ENCODE peak calls at places on chromosomes 1 and 21, in eight cellular contexts. X, E, P, V, F, I, B and A are unnamed samples.

GRCh38 chr1:7519181-7519860 is 251.8 kb upstream of the VAMP3 start:
- DNase-seq in B (no peak), I (no peak), P (no peak), E (no peak), F (no peak), V (no peak), X (no peak), A (no peak)

GRCh38 chr21:35002879-35003722 is 46.0 kb downstream of the RUNX1 start:
- DNase-seq in X (no peak), B (no peak), F (no peak), P (no peak), V (no peak), I (no peak), E (no peak), A (no peak)

GRCh38 chr1:156124557-156125483 is 10.3 kb downstream of the LMNA start:
- DNase-seq in B (no peak), I (no peak), P (no peak), X (no peak), V (peak; percentile 50), E (no peak), F (no peak), A (no peak)

GRCh38 chr1:101236546-101237228 is at the start of gene S1PR1:
- DNase-seq in I (peak; percentile 39), P (peak; percentile 62), X (peak; percentile 65), B (peak; percentile 25), V (peak; percentile 37), E (peak; percentile 82), F (peak; percentile 53), A (peak; percentile 57)

GRCh38 chr1:194818674-194819073 is 1632.3 kb upstream of the B3GALT2 start:
- DNase-seq in I (no peak), P (no peak), F (no peak), V (no peak), B (no peak), X (no peak), E (no peak), A (no peak)

GRCh38 chr1:239126881-239127280 is 259.5 kb upstream of the CHRM3 start:
- DNase-seq in P (no peak), F (no peak), I (no peak), E (no peak), X (no peak), B (peak; percentile 26), V (no peak), A (no peak)

GRCh38 chr1:33365560-33365997 is 44.7 kb upstream of the A3GALT2 start:
- DNase-seq in X (no peak), E (no peak), F (no peak), V (no peak), B (no peak), I (no peak), P (no peak), A (no peak)

GRCh38 chr1:15246960-15247614 is at the start of gene FHAD1:
- DNase-seq in B (peak; percentile 90), I (peak; percentile 72), E (peak; percentile 63), P (no peak), V (peak; percentile 41), F (peak; percentile 89), X (peak; percentile 30), A (peak; percentile 33)

GRCh38 chr1:107936498-107937481 is 28.2 kb downstream of the VAV3 start:
- DNase-seq in B (peak; percentile 89), P (peak; percentile 4), I (no peak), V (peak; percentile 99), F (peak; percentile 30), E (peak; percentile 49), X (peak; percentile 18), A (no peak)

GRCh38 chr1:200917291-200917817 is 22.7 kb downstream of the INAVA start:
- DNase-seq in P (no peak), F (no peak), B (peak; percentile 75), X (no peak), I (peak; percentile 92), E (no peak), V (peak; percentile 32), A (no peak)

GRCh38 chr1:2946999-2947650 is 74.1 kb upstream of the ACTRT2 start:
- DNase-seq in P (no peak), E (no peak), F (no peak), B (no peak), X (no peak), I (no peak), V (no peak), A (no peak)

GRCh38 chr21:16908087-16908486 is 604.8 kb upstream of the CXADR start:
- DNase-seq in F (no peak), B (no peak), V (peak; percentile 29), I (peak; percentile 86), X (no peak), P (no peak), E (no peak), A (no peak)

GRCh38 chr1:27727126-27727525 is 1.4 kb downstream of the FAM76A start:
- DNase-seq in V (peak; percentile 17), E (peak; percentile 2), X (no peak), P (no peak), I (no peak), F (no peak), B (peak; percentile 11), A (no peak)

GRCh38 chr1:91428182-91428798 is 23.7 kb upstream of the HFM1 start:
- DNase-seq in E (peak; percentile 21), X (no peak), P (no peak), B (no peak), V (no peak), F (no peak), I (no peak), A (no peak)

GRCh38 chr1:203512830-203513578 is 19.1 kb downstream of the OPTC start:
- DNase-seq in E (peak; percentile 90), B (peak; percentile 98), X (no peak), V (peak; percentile 98), F (no peak), P (no peak), I (no peak), A (no peak)

GRCh38 chr21:35414511-35415139 is 365.5 kb upstream of the RUNX1 start:
- DNase-seq in P (no peak), F (no peak), I (no peak), V (no peak), E (no peak), B (no peak), X (no peak), A (no peak)

GRCh38 chr1:29256979-29257804 is 20.9 kb downstream of the PTPRU start:
- DNase-seq in F (peak; percentile 41), X (no peak), E (peak; percentile 13), V (no peak), P (no peak), I (peak; percentile 86), B (no peak), A (no peak)

GRCh38 chr21:25934771-25935224 is 200.0 kb downstream of the GABPA start:
- DNase-seq in V (peak; percentile 98), P (no peak), X (no peak), F (no peak), B (peak; percentile 68), I (no peak), E (peak; percentile 64), A (no peak)

GRCh38 chr1:237043846-237044636 is 2.1 kb downstream of the RYR2 start:
- DNase-seq in I (peak; percentile 0), F (no peak), P (no peak), B (no peak), E (no peak), X (no peak), V (no peak), A (no peak)

GRCh38 chr1:154323493-154323892 is 1.8 kb upstream of the ATP8B2 start:
- DNase-seq in E (no peak), B (no peak), I (no peak), V (no peak), F (no peak), P (no peak), X (no peak), A (no peak)

GRCh38 chr21:28228624-28228995 is 764.1 kb downstream of the LTN1 start:
- DNase-seq in P (no peak), F (no peak), B (no peak), I (no peak), V (no peak), X (no peak), E (no peak), A (no peak)

GRCh38 chr1:23395162-23395724 is 25.6 kb upstream of the ZNF436 start:
- DNase-seq in B (no peak), V (no peak), E (no peak), P (no peak), X (no peak), F (no peak), I (no peak), A (no peak)

GRCh38 chr1:244839656-244840055 is 4.2 kb downstream of the COX20 start:
- DNase-seq in X (no peak), B (no peak), F (no peak), V (no peak), I (no peak), E (peak; percentile 25), P (no peak), A (no peak)

GRCh38 chr1:178531897-178532296 is 19.0 kb downstream of the TEX35 start:
- DNase-seq in E (no peak), P (no peak), I (peak; percentile 62), B (no peak), F (no peak), V (no peak), X (no peak), A (no peak)

GRCh38 chr1:237124856-237125462 is 83.0 kb downstream of the RYR2 start:
- DNase-seq in X (no peak), E (peak; percentile 32), P (no peak), F (peak; percentile 37), B (no peak), I (no peak), V (peak; percentile 28), A (no peak)

GRCh38 chr1:29793653-29794348 is 557.5 kb downstream of the PTPRU start:
- DNase-seq in V (no peak), B (no peak), P (no peak), F (peak; percentile 4), E (no peak), I (no peak), X (no peak), A (no peak)

GRCh38 chr1:18539171-18539570 is 58.4 kb downstream of the KLHDC7A start:
- DNase-seq in V (no peak), X (no peak), F (no peak), E (no peak), B (no peak), P (no peak), I (no peak), A (no peak)

GRCh38 chr1:230375795-230376194 is 50.3 kb downstream of the PGBD5 start:
- DNase-seq in I (peak; percentile 76), V (no peak), X (no peak), B (no peak), F (no peak), E (no peak), P (no peak), A (no peak)

GRCh38 chr1:230328342-230329015 is 97.7 kb downstream of the PGBD5 start:
- DNase-seq in X (no peak), P (no peak), B (peak; percentile 73), F (no peak), E (no peak), V (peak; percentile 78), I (no peak), A (no peak)

GRCh38 chr1:38783659-38784229 is 75.8 kb downstream of the RRAGC start:
- DNase-seq in X (no peak), F (peak; percentile 45), P (no peak), E (peak; percentile 3), B (no peak), I (peak; percentile 45), V (no peak), A (no peak)

GRCh38 chr21:26405735-26406361 is 167.2 kb downstream of the CYYR1 start:
- DNase-seq in I (no peak), E (peak; percentile 74), V (peak; percentile 88), P (no peak), X (no peak), B (peak; percentile 49), F (peak; percentile 22), A (no peak)

GRCh38 chr1:9303916-9304315 is 11.2 kb downstream of the SPSB1 start:
- DNase-seq in B (no peak), I (no peak), F (no peak), E (no peak), X (no peak), V (no peak), P (no peak), A (no peak)

GRCh38 chr1:52057245-52057644 is 1.1 kb downstream of the BTF3L4 start:
- DNase-seq in I (no peak), V (no peak), B (no peak), P (no peak), X (no peak), F (no peak), E (no peak), A (no peak)

GRCh38 chr1:151508721-151509292 is 2.4 kb upstream of the CGN start:
- DNase-seq in P (no peak), V (peak; percentile 77), X (no peak), F (no peak), E (no peak), I (no peak), B (no peak), A (no peak)